ENCODE peak calls at places on chromosomes 2 and 18, in eight cellular contexts. One of them, this sample, is unnamed.

GRCh38 chr2:18907508-18907907 is 318.1 kb upstream of the NT5C1B start:
- DNase-seq in AG09309: no peak
- DNase-seq in HL-60: no peak
- DNase-seq in stimulated activated naive CD8-positive, alpha-beta T cell treated with anti-CD3 and anti-CD28 coated beads, Interleukin-15, Interleukin-2, amounts not matched to agents 100 U/mL and 50 U/mL, for 24 hours: no peak
- DNase-seq in bronchial epithelial cell: no peak
- DNase-seq in KG1: no peak
- DNase-seq in NCI-H1092: no peak
- DNase-seq in tibial nerve: no peak
- DNase-seq in this sample: no peak

GRCh38 chr18:74522635-74523548 is 11.4 kb upstream of the CNDP1 start:
- DNase-seq in AG09309: no peak
- DNase-seq in HL-60: no peak
- DNase-seq in stimulated activated naive CD8-positive, alpha-beta T cell treated with anti-CD3 and anti-CD28 coated beads, Interleukin-15, Interleukin-2, amounts not matched to agents 100 U/mL and 50 U/mL, for 24 hours: no peak
- DNase-seq in bronchial epithelial cell: no peak
- DNase-seq in KG1: no peak
- DNase-seq in NCI-H1092: no peak
- DNase-seq in tibial nerve: no peak
- DNase-seq in this sample: no peak

GRCh38 chr2:67982956-67983355 is 79.8 kb downstream of the C1D start:
- DNase-seq in AG09309: no peak
- DNase-seq in HL-60: no peak
- DNase-seq in stimulated activated naive CD8-positive, alpha-beta T cell treated with anti-CD3 and anti-CD28 coated beads, Interleukin-15, Interleukin-2, amounts not matched to agents 100 U/mL and 50 U/mL, for 24 hours: no peak
- DNase-seq in bronchial epithelial cell: no peak
- DNase-seq in KG1: no peak
- DNase-seq in NCI-H1092: no peak
- DNase-seq in tibial nerve: no peak
- DNase-seq in this sample: no peak

GRCh38 chr2:213243189-213244044 is 40.8 kb upstream of the SPAG16 start:
- DNase-seq in AG09309: no peak
- DNase-seq in HL-60: no peak
- DNase-seq in stimulated activated naive CD8-positive, alpha-beta T cell treated with anti-CD3 and anti-CD28 coated beads, Interleukin-15, Interleukin-2, amounts not matched to agents 100 U/mL and 50 U/mL, for 24 hours: no peak
- DNase-seq in bronchial epithelial cell: no peak
- DNase-seq in KG1: no peak
- DNase-seq in NCI-H1092: no peak
- DNase-seq in tibial nerve: no peak
- DNase-seq in this sample: no peak

GRCh38 chr2:196080526-196080925 is 11.9 kb upstream of the DNAH7 start:
- DNase-seq in AG09309: no peak
- DNase-seq in HL-60: no peak
- DNase-seq in stimulated activated naive CD8-positive, alpha-beta T cell treated with anti-CD3 and anti-CD28 coated beads, Interleukin-15, Interleukin-2, amounts not matched to agents 100 U/mL and 50 U/mL, for 24 hours: no peak
- DNase-seq in bronchial epithelial cell: no peak
- DNase-seq in KG1: no peak
- DNase-seq in NCI-H1092: no peak
- DNase-seq in tibial nerve: no peak
- DNase-seq in this sample: no peak

GRCh38 chr2:240557808-240558207 is at the start of gene ANKMY1:
- DNase-seq in AG09309: no peak
- DNase-seq in HL-60: no peak
- DNase-seq in stimulated activated naive CD8-positive, alpha-beta T cell treated with anti-CD3 and anti-CD28 coated beads, Interleukin-15, Interleukin-2, amounts not matched to agents 100 U/mL and 50 U/mL, for 24 hours: peak
- DNase-seq in bronchial epithelial cell: peak
- DNase-seq in KG1: no peak
- DNase-seq in NCI-H1092: no peak
- DNase-seq in tibial nerve: no peak
- DNase-seq in this sample: peak

GRCh38 chr2:36487947-36488346 is 110.0 kb downstream of the FEZ2 start:
- DNase-seq in AG09309: no peak
- DNase-seq in HL-60: no peak
- DNase-seq in stimulated activated naive CD8-positive, alpha-beta T cell treated with anti-CD3 and anti-CD28 coated beads, Interleukin-15, Interleukin-2, amounts not matched to agents 100 U/mL and 50 U/mL, for 24 hours: no peak
- DNase-seq in bronchial epithelial cell: no peak
- DNase-seq in KG1: no peak
- DNase-seq in NCI-H1092: no peak
- DNase-seq in tibial nerve: no peak
- DNase-seq in this sample: no peak

GRCh38 chr2:204483497-204484164 is 61.6 kb upstream of the PARD3B start:
- DNase-seq in AG09309: no peak
- DNase-seq in HL-60: no peak
- DNase-seq in stimulated activated naive CD8-positive, alpha-beta T cell treated with anti-CD3 and anti-CD28 coated beads, Interleukin-15, Interleukin-2, amounts not matched to agents 100 U/mL and 50 U/mL, for 24 hours: no peak
- DNase-seq in bronchial epithelial cell: peak
- DNase-seq in KG1: no peak
- DNase-seq in NCI-H1092: no peak
- DNase-seq in tibial nerve: no peak
- DNase-seq in this sample: peak

GRCh38 chr18:38648184-38648583 is 1082.6 kb upstream of the CELF4 start:
- DNase-seq in AG09309: no peak
- DNase-seq in HL-60: no peak
- DNase-seq in stimulated activated naive CD8-positive, alpha-beta T cell treated with anti-CD3 and anti-CD28 coated beads, Interleukin-15, Interleukin-2, amounts not matched to agents 100 U/mL and 50 U/mL, for 24 hours: no peak
- DNase-seq in bronchial epithelial cell: no peak
- DNase-seq in KG1: no peak
- DNase-seq in NCI-H1092: no peak
- DNase-seq in tibial nerve: no peak
- DNase-seq in this sample: no peak

GRCh38 chr2:105125428-105125827 is 87.6 kb downstream of the MRPS9 start:
- DNase-seq in AG09309: no peak
- DNase-seq in HL-60: no peak
- DNase-seq in stimulated activated naive CD8-positive, alpha-beta T cell treated with anti-CD3 and anti-CD28 coated beads, Interleukin-15, Interleukin-2, amounts not matched to agents 100 U/mL and 50 U/mL, for 24 hours: no peak
- DNase-seq in bronchial epithelial cell: no peak
- DNase-seq in KG1: no peak
- DNase-seq in NCI-H1092: no peak
- DNase-seq in tibial nerve: no peak
- DNase-seq in this sample: no peak

GRCh38 chr18:59148192-59148591 is 8.5 kb downstream of the SEC11C start:
- DNase-seq in AG09309: no peak
- DNase-seq in HL-60: no peak
- DNase-seq in stimulated activated naive CD8-positive, alpha-beta T cell treated with anti-CD3 and anti-CD28 coated beads, Interleukin-15, Interleukin-2, amounts not matched to agents 100 U/mL and 50 U/mL, for 24 hours: no peak
- DNase-seq in bronchial epithelial cell: no peak
- DNase-seq in KG1: no peak
- DNase-seq in NCI-H1092: peak
- DNase-seq in tibial nerve: no peak
- DNase-seq in this sample: no peak

GRCh38 chr18:7760967-7761946 is 194.1 kb downstream of the PTPRM start:
- DNase-seq in AG09309: peak
- DNase-seq in HL-60: no peak
- DNase-seq in stimulated activated naive CD8-positive, alpha-beta T cell treated with anti-CD3 and anti-CD28 coated beads, Interleukin-15, Interleukin-2, amounts not matched to agents 100 U/mL and 50 U/mL, for 24 hours: no peak
- DNase-seq in bronchial epithelial cell: peak
- DNase-seq in KG1: no peak
- DNase-seq in NCI-H1092: no peak
- DNase-seq in tibial nerve: no peak
- DNase-seq in this sample: no peak

GRCh38 chr2:153871231-153872221 is at the start of gene GALNT13:
- DNase-seq in AG09309: no peak
- DNase-seq in HL-60: no peak
- DNase-seq in stimulated activated naive CD8-positive, alpha-beta T cell treated with anti-CD3 and anti-CD28 coated beads, Interleukin-15, Interleukin-2, amounts not matched to agents 100 U/mL and 50 U/mL, for 24 hours: no peak
- DNase-seq in bronchial epithelial cell: peak
- DNase-seq in KG1: no peak
- DNase-seq in NCI-H1092: peak
- DNase-seq in tibial nerve: no peak
- DNase-seq in this sample: peak

GRCh38 chr2:59425292-59425691 is 1128.2 kb downstream of the BCL11A start:
- DNase-seq in AG09309: no peak
- DNase-seq in HL-60: no peak
- DNase-seq in stimulated activated naive CD8-positive, alpha-beta T cell treated with anti-CD3 and anti-CD28 coated beads, Interleukin-15, Interleukin-2, amounts not matched to agents 100 U/mL and 50 U/mL, for 24 hours: no peak
- DNase-seq in bronchial epithelial cell: peak
- DNase-seq in KG1: no peak
- DNase-seq in NCI-H1092: no peak
- DNase-seq in tibial nerve: no peak
- DNase-seq in this sample: no peak

GRCh38 chr2:61962095-61962984 is 56.9 kb downstream of the COMMD1 start:
- DNase-seq in AG09309: no peak
- DNase-seq in HL-60: no peak
- DNase-seq in stimulated activated naive CD8-positive, alpha-beta T cell treated with anti-CD3 and anti-CD28 coated beads, Interleukin-15, Interleukin-2, amounts not matched to agents 100 U/mL and 50 U/mL, for 24 hours: no peak
- DNase-seq in bronchial epithelial cell: no peak
- DNase-seq in KG1: no peak
- DNase-seq in NCI-H1092: no peak
- DNase-seq in tibial nerve: no peak
- DNase-seq in this sample: no peak

GRCh38 chr2:151760139-151760650 is 25.9 kb upstream of the NEB start:
- DNase-seq in AG09309: no peak
- DNase-seq in HL-60: no peak
- DNase-seq in stimulated activated naive CD8-positive, alpha-beta T cell treated with anti-CD3 and anti-CD28 coated beads, Interleukin-15, Interleukin-2, amounts not matched to agents 100 U/mL and 50 U/mL, for 24 hours: no peak
- DNase-seq in bronchial epithelial cell: peak
- DNase-seq in KG1: no peak
- DNase-seq in NCI-H1092: no peak
- DNase-seq in tibial nerve: no peak
- DNase-seq in this sample: no peak

GRCh38 chr2:41957431-41957830 is 90.4 kb upstream of the PKDCC start:
- DNase-seq in AG09309: no peak
- DNase-seq in HL-60: no peak
- DNase-seq in stimulated activated naive CD8-positive, alpha-beta T cell treated with anti-CD3 and anti-CD28 coated beads, Interleukin-15, Interleukin-2, amounts not matched to agents 100 U/mL and 50 U/mL, for 24 hours: no peak
- DNase-seq in bronchial epithelial cell: no peak
- DNase-seq in KG1: no peak
- DNase-seq in NCI-H1092: no peak
- DNase-seq in tibial nerve: no peak
- DNase-seq in this sample: no peak

GRCh38 chr2:58634653-58635347 is 393.7 kb upstream of the FANCL start:
- DNase-seq in AG09309: no peak
- DNase-seq in HL-60: no peak
- DNase-seq in stimulated activated naive CD8-positive, alpha-beta T cell treated with anti-CD3 and anti-CD28 coated beads, Interleukin-15, Interleukin-2, amounts not matched to agents 100 U/mL and 50 U/mL, for 24 hours: no peak
- DNase-seq in bronchial epithelial cell: peak
- DNase-seq in KG1: no peak
- DNase-seq in NCI-H1092: no peak
- DNase-seq in tibial nerve: no peak
- DNase-seq in this sample: no peak

GRCh38 chr2:183996825-183997823 is 601.2 kb upstream of the ZNF804A start:
- DNase-seq in AG09309: no peak
- DNase-seq in HL-60: no peak
- DNase-seq in stimulated activated naive CD8-positive, alpha-beta T cell treated with anti-CD3 and anti-CD28 coated beads, Interleukin-15, Interleukin-2, amounts not matched to agents 100 U/mL and 50 U/mL, for 24 hours: no peak
- DNase-seq in bronchial epithelial cell: no peak
- DNase-seq in KG1: no peak
- DNase-seq in NCI-H1092: peak
- DNase-seq in tibial nerve: no peak
- DNase-seq in this sample: no peak

GRCh38 chr2:237879058-237879430 is 19.6 kb downstream of the RAMP1 start:
- DNase-seq in AG09309: no peak
- DNase-seq in HL-60: no peak
- DNase-seq in stimulated activated naive CD8-positive, alpha-beta T cell treated with anti-CD3 and anti-CD28 coated beads, Interleukin-15, Interleukin-2, amounts not matched to agents 100 U/mL and 50 U/mL, for 24 hours: no peak
- DNase-seq in bronchial epithelial cell: peak
- DNase-seq in KG1: no peak
- DNase-seq in NCI-H1092: no peak
- DNase-seq in tibial nerve: no peak
- DNase-seq in this sample: no peak

GRCh38 chr18:8962906-8963635 is 139.4 kb upstream of the NDUFV2 start:
- DNase-seq in AG09309: no peak
- DNase-seq in HL-60: no peak
- DNase-seq in stimulated activated naive CD8-positive, alpha-beta T cell treated with anti-CD3 and anti-CD28 coated beads, Interleukin-15, Interleukin-2, amounts not matched to agents 100 U/mL and 50 U/mL, for 24 hours: no peak
- DNase-seq in bronchial epithelial cell: peak
- DNase-seq in KG1: no peak
- DNase-seq in NCI-H1092: no peak
- DNase-seq in tibial nerve: no peak
- DNase-seq in this sample: no peak

GRCh38 chr18:61556316-61556715 is 223.1 kb downstream of the CDH20 start:
- DNase-seq in AG09309: no peak
- DNase-seq in HL-60: no peak
- DNase-seq in stimulated activated naive CD8-positive, alpha-beta T cell treated with anti-CD3 and anti-CD28 coated beads, Interleukin-15, Interleukin-2, amounts not matched to agents 100 U/mL and 50 U/mL, for 24 hours: no peak
- DNase-seq in bronchial epithelial cell: no peak
- DNase-seq in KG1: no peak
- DNase-seq in NCI-H1092: no peak
- DNase-seq in tibial nerve: no peak
- DNase-seq in this sample: no peak

This sample was measured in left cardiac atrium.